ENCODE peak calls at places on chromosomes 16 and 17, in ten cellular contexts. One of them, this sample, is unnamed.

GRCh38 chr17:3641717-3642486 is 5.3 kb downstream of the CTNS start:
- DNase-seq in mesothelial cell of epicardium: no peak
- DNase-seq in B cell: no peak
- DNase-seq in heart left ventricle: no peak
- DNase-seq in PC-3: no peak
- DNase-seq in fibroblast of lung: no peak
- DNase-seq in fibroblast of mammary gland: no peak
- DNase-seq in neural crest cell: no peak
- DNase-seq in astrocyte of the spinal cord: no peak
- DNase-seq in lower leg skin: no peak
- DNase-seq in this sample: no peak

GRCh38 chr17:41962111-41962510 is 4.5 kb upstream of the CNP start:
- DNase-seq in heart left ventricle: no peak
- DNase-seq in fibroblast of lung: no peak
- DNase-seq in PC-3: no peak
- DNase-seq in mesothelial cell of epicardium: no peak
- DNase-seq in lower leg skin: no peak
- DNase-seq in neural crest cell: no peak
- DNase-seq in fibroblast of mammary gland: no peak
- DNase-seq in B cell: no peak
- DNase-seq in astrocyte of the spinal cord: no peak
- DNase-seq in this sample: no peak

GRCh38 chr17:57875109-57876022 is 25.5 kb upstream of the MRPS23 start:
- DNase-seq in fibroblast of mammary gland: peak
- DNase-seq in heart left ventricle: peak
- DNase-seq in lower leg skin: no peak
- DNase-seq in fibroblast of lung: peak
- DNase-seq in PC-3: peak
- DNase-seq in neural crest cell: peak
- DNase-seq in astrocyte of the spinal cord: peak
- DNase-seq in B cell: no peak
- DNase-seq in mesothelial cell of epicardium: peak
- DNase-seq in this sample: peak

GRCh38 chr16:87034317-87034716 is 282.9 kb downstream of the C16orf95 start:
- DNase-seq in neural crest cell: no peak
- DNase-seq in fibroblast of mammary gland: no peak
- DNase-seq in astrocyte of the spinal cord: no peak
- DNase-seq in heart left ventricle: no peak
- DNase-seq in B cell: no peak
- DNase-seq in PC-3: no peak
- DNase-seq in mesothelial cell of epicardium: no peak
- DNase-seq in fibroblast of lung: no peak
- DNase-seq in lower leg skin: no peak
- DNase-seq in this sample: no peak

GRCh38 chr17:75130632-75131277 is 787 bp downstream of the NT5C start:
- DNase-seq in PC-3: peak
- DNase-seq in fibroblast of lung: peak
- DNase-seq in fibroblast of mammary gland: peak
- DNase-seq in astrocyte of the spinal cord: peak
- DNase-seq in mesothelial cell of epicardium: peak
- DNase-seq in neural crest cell: peak
- DNase-seq in heart left ventricle: peak
- DNase-seq in B cell: peak
- DNase-seq in lower leg skin: no peak
- DNase-seq in this sample: peak

GRCh38 chr17:56914641-56915263 is 903 bp upstream of the TRIM25 start:
- DNase-seq in heart left ventricle: no peak
- DNase-seq in lower leg skin: no peak
- DNase-seq in B cell: no peak
- DNase-seq in astrocyte of the spinal cord: no peak
- DNase-seq in fibroblast of lung: no peak
- DNase-seq in fibroblast of mammary gland: no peak
- DNase-seq in mesothelial cell of epicardium: no peak
- DNase-seq in PC-3: peak
- DNase-seq in neural crest cell: no peak
- DNase-seq in this sample: no peak

GRCh38 chr17:59899099-59899498 is 6.2 kb downstream of the RPS6KB1 start:
- DNase-seq in fibroblast of lung: peak
- DNase-seq in PC-3: no peak
- DNase-seq in fibroblast of mammary gland: peak
- DNase-seq in B cell: no peak
- DNase-seq in mesothelial cell of epicardium: no peak
- DNase-seq in neural crest cell: no peak
- DNase-seq in astrocyte of the spinal cord: no peak
- DNase-seq in heart left ventricle: no peak
- DNase-seq in lower leg skin: no peak
- DNase-seq in this sample: peak

GRCh38 chr17:76811028-76811427 is 57.2 kb upstream of the MGAT5B start:
- DNase-seq in mesothelial cell of epicardium: no peak
- DNase-seq in lower leg skin: no peak
- DNase-seq in astrocyte of the spinal cord: no peak
- DNase-seq in B cell: no peak
- DNase-seq in fibroblast of lung: no peak
- DNase-seq in heart left ventricle: no peak
- DNase-seq in fibroblast of mammary gland: no peak
- DNase-seq in PC-3: no peak
- DNase-seq in neural crest cell: no peak
- DNase-seq in this sample: no peak

GRCh38 chr16:622920-623280 is 7.9 kb upstream of the WFIKKN1 start:
- DNase-seq in fibroblast of lung: no peak
- DNase-seq in astrocyte of the spinal cord: no peak
- DNase-seq in mesothelial cell of epicardium: no peak
- DNase-seq in heart left ventricle: no peak
- DNase-seq in B cell: no peak
- DNase-seq in fibroblast of mammary gland: no peak
- DNase-seq in PC-3: no peak
- DNase-seq in neural crest cell: no peak
- DNase-seq in lower leg skin: no peak
- DNase-seq in this sample: peak

DNA sequence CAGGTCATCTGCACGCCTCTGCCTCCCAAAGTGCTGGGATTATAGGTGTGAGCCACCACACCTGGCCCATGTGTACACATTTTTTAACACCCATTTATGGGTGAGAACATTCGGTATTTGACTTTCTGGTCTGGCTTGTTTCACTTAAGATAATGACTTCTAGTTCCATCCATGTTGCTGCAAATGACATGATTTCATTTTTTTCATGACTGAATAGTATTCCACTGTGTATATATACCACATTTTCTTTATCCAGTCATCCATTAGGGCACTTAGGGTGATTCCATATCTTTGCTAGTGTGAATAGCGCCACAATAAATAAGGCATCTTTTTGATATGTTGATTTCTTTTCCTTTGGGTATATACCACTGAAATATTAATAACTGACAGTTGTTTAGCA is 5.6 kb downstream of the ALOX12B start:
- DNase-seq in B cell: no peak
- DNase-seq in heart left ventricle: no peak
- DNase-seq in PC-3: no peak
- DNase-seq in fibroblast of lung: no peak
- DNase-seq in lower leg skin: no peak
- DNase-seq in mesothelial cell of epicardium: no peak
- DNase-seq in fibroblast of mammary gland: no peak
- DNase-seq in neural crest cell: no peak
- DNase-seq in astrocyte of the spinal cord: no peak
- DNase-seq in this sample: no peak
- TF ChIP-seq CTCF in B cell: no peak
- TF ChIP-seq CTCF in heart left ventricle: no peak
- TF ChIP-seq CTCF in PC-3: no peak
- TF ChIP-seq CTCF in fibroblast of lung: no peak
- TF ChIP-seq CTCF in lower leg skin: no peak
- TF ChIP-seq CTCF in mesothelial cell of epicardium: no peak
- TF ChIP-seq CTCF in fibroblast of mammary gland: no peak
- TF ChIP-seq CTCF in neural crest cell: no peak
- TF ChIP-seq CTCF in astrocyte of the spinal cord: no peak
- TF ChIP-seq CTCF in this sample: no peak

GRCh38 chr17:1709971-1710806 is at the start of gene TLCD2:
- DNase-seq in fibroblast of lung: peak
- DNase-seq in mesothelial cell of epicardium: peak
- DNase-seq in fibroblast of mammary gland: peak
- DNase-seq in B cell: peak
- DNase-seq in lower leg skin: no peak
- DNase-seq in PC-3: peak
- DNase-seq in heart left ventricle: peak
- DNase-seq in astrocyte of the spinal cord: peak
- DNase-seq in neural crest cell: peak
- DNase-seq in this sample: peak
- TF ChIP-seq CTCF in fibroblast of lung: no peak
- TF ChIP-seq CTCF in mesothelial cell of epicardium: no peak
- TF ChIP-seq CTCF in fibroblast of mammary gland: no peak
- TF ChIP-seq CTCF in B cell: no peak
- TF ChIP-seq CTCF in lower leg skin: no peak
- TF ChIP-seq CTCF in PC-3: no peak
- TF ChIP-seq CTCF in heart left ventricle: no peak
- TF ChIP-seq CTCF in astrocyte of the spinal cord: no peak
- TF ChIP-seq CTCF in neural crest cell: no peak
- TF ChIP-seq CTCF in this sample: no peak

GRCh38 chr17:67970783-67971182 is 25.5 kb downstream of the C17orf58 start:
- DNase-seq in fibroblast of lung: no peak
- DNase-seq in astrocyte of the spinal cord: no peak
- DNase-seq in fibroblast of mammary gland: no peak
- DNase-seq in mesothelial cell of epicardium: no peak
- DNase-seq in lower leg skin: no peak
- DNase-seq in heart left ventricle: no peak
- DNase-seq in B cell: no peak
- DNase-seq in neural crest cell: no peak
- DNase-seq in PC-3: no peak
- DNase-seq in this sample: no peak
- TF ChIP-seq CTCF in fibroblast of lung: no peak
- TF ChIP-seq CTCF in astrocyte of the spinal cord: no peak
- TF ChIP-seq CTCF in fibroblast of mammary gland: no peak
- TF ChIP-seq CTCF in mesothelial cell of epicardium: no peak
- TF ChIP-seq CTCF in lower leg skin: no peak
- TF ChIP-seq CTCF in heart left ventricle: no peak
- TF ChIP-seq CTCF in B cell: no peak
- TF ChIP-seq CTCF in neural crest cell: no peak
- TF ChIP-seq CTCF in PC-3: no peak
- TF ChIP-seq CTCF in this sample: no peak

DNA sequence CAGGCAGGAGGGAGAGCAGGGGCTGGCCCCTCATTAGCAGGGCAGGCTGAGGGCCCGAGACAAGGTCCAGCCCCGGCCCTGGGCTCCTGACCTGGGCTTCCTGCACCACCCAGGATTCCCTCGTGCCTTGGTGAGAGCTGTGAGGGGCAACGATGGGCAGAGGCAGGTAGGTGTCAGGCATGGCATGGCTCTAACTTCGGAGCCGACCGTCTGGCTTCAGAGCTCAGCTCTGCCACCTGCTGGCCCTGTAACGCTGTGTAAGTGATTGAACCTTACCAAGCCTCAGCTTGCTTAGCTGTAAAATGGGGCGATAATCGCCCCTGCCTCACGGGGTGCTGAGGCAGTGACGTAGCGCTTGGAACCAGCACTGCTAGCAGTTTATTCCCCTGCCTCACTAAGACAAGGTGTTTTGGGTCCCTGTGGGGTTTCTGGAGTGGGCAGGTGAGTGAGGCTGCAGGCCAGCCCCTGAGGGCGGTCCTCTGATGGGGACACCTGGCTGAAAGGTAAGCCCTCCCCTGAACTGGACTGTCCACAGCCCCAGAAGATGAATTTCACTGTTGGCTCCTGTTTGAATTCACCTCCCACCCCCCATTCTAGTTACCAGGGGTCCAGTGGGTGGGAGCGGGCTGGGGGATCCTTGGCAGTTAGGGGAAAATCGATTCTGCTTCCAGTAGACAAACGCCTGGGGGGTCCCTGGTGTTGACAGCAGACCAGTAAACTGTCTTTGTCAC is 184.8 kb upstream of the GSE1 start:
- DNase-seq in PC-3: peak
- DNase-seq in heart left ventricle: peak
- DNase-seq in B cell: peak
- DNase-seq in fibroblast of lung: no peak
- DNase-seq in mesothelial cell of epicardium: peak
- DNase-seq in astrocyte of the spinal cord: no peak
- DNase-seq in neural crest cell: no peak
- DNase-seq in fibroblast of mammary gland: peak
- DNase-seq in lower leg skin: no peak
- DNase-seq in this sample: no peak
- TF ChIP-seq CTCF in PC-3: peak
- TF ChIP-seq CTCF in heart left ventricle: peak
- TF ChIP-seq CTCF in B cell: peak
- TF ChIP-seq CTCF in fibroblast of lung: peak
- TF ChIP-seq CTCF in mesothelial cell of epicardium: no peak
- TF ChIP-seq CTCF in astrocyte of the spinal cord: peak
- TF ChIP-seq CTCF in neural crest cell: peak
- TF ChIP-seq CTCF in fibroblast of mammary gland: peak
- TF ChIP-seq CTCF in lower leg skin: no peak
- TF ChIP-seq CTCF in this sample: peak

GRCh38 chr16:3578121-3578520 is 918 bp upstream of the NLRC3 start:
- DNase-seq in mesothelial cell of epicardium: no peak
- DNase-seq in fibroblast of mammary gland: no peak
- DNase-seq in heart left ventricle: no peak
- DNase-seq in neural crest cell: no peak
- DNase-seq in fibroblast of lung: no peak
- DNase-seq in B cell: peak
- DNase-seq in lower leg skin: no peak
- DNase-seq in PC-3: no peak
- DNase-seq in astrocyte of the spinal cord: no peak
- DNase-seq in this sample: no peak
- TF ChIP-seq CTCF in mesothelial cell of epicardium: no peak
- TF ChIP-seq CTCF in fibroblast of mammary gland: no peak
- TF ChIP-seq CTCF in heart left ventricle: no peak
- TF ChIP-seq CTCF in neural crest cell: no peak
- TF ChIP-seq CTCF in fibroblast of lung: no peak
- TF ChIP-seq CTCF in B cell: no peak
- TF ChIP-seq CTCF in lower leg skin: no peak
- TF ChIP-seq CTCF in PC-3: no peak
- TF ChIP-seq CTCF in astrocyte of the spinal cord: no peak
- TF ChIP-seq CTCF in this sample: no peak

DNA sequence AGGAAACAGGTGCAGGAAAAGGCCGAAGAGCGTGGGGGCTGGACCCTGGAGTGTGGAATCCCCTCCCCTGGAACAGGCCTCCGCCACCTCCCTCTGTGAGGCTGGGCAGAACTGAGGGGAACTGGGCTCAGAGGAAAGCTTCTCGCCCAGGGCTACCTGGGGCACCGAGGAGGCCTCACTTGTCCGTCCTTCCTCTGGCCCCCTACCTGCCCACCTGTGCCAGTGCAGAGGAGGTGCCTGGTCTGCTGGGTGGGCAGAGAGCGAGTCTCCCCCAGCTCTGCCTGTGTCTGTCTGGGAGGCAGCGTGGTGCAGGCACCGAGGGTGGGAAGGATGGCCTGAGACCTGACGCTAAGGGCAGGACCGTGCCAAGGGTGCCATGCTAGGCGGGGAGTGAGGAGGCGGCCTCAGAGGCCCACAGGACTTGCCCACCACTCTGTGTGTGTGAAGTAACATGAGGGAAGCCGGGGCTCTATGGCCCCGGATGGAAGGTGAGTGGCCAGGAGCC is 42.2 kb downstream of the ZFPM1 start:
- DNase-seq in fibroblast of lung: no peak
- DNase-seq in mesothelial cell of epicardium: no peak
- DNase-seq in neural crest cell: no peak
- DNase-seq in PC-3: no peak
- DNase-seq in fibroblast of mammary gland: no peak
- DNase-seq in heart left ventricle: no peak
- DNase-seq in lower leg skin: no peak
- DNase-seq in astrocyte of the spinal cord: no peak
- DNase-seq in B cell: no peak
- DNase-seq in this sample: no peak
- TF ChIP-seq CTCF in fibroblast of lung: no peak
- TF ChIP-seq CTCF in mesothelial cell of epicardium: no peak
- TF ChIP-seq CTCF in neural crest cell: no peak
- TF ChIP-seq CTCF in PC-3: no peak
- TF ChIP-seq CTCF in fibroblast of mammary gland: no peak
- TF ChIP-seq CTCF in heart left ventricle: no peak
- TF ChIP-seq CTCF in lower leg skin: no peak
- TF ChIP-seq CTCF in astrocyte of the spinal cord: no peak
- TF ChIP-seq CTCF in B cell: no peak
- TF ChIP-seq CTCF in this sample: no peak

This sample was measured in HFFc6.